ENCODE peak calls at places on chromosome 22, in six cellular contexts. J is MM.1S, X is ureter, P is left cardiac atrium, E is SJCRH30, M is fibroblast of pulmonary artery. N is an unnamed sample.

GRCh38 chr22:40055143-40055926 is 60.6 kb downstream of the FAM83F start:
- DNase-seq in J (peak), X (no peak), E (no peak), P (no peak), M (no peak), N (no peak)

GRCh38 chr22:38347181-38347943 is 30.1 kb upstream of the CSNK1E start:
- DNase-seq in P (no peak), E (peak), M (no peak), X (peak), J (no peak), N (no peak)

GRCh38 chr22:38744981-38745380 is 10.8 kb downstream of the SUN2 start:
- DNase-seq in P (no peak), J (no peak), E (peak), X (no peak), M (no peak), N (no peak)

GRCh38 chr22:39716534-39716933 is 146.0 kb downstream of the CACNA1I start:
- DNase-seq in X (no peak), E (no peak), M (no peak), P (no peak), J (no peak), N (no peak)

GRCh38 chr22:44111562-44112155 is 69.1 kb upstream of the PARVG start:
- DNase-seq in E (no peak), P (no peak), J (no peak), M (no peak), X (no peak), N (no peak)

GRCh38 chr22:28015676-28016601 is 96.9 kb upstream of the PITPNB start:
- DNase-seq in P (peak), X (no peak), J (no peak), E (no peak), M (peak), N (no peak)

GRCh38 chr22:21657361-21658118 is 8.3 kb upstream of the PPIL2 start:
- DNase-seq in E (peak), P (peak), M (peak), X (peak), J (peak), N (peak)

GRCh38 chr22:21818487-21819182 is 48.8 kb downstream of the MAPK1 start:
- DNase-seq in J (no peak), M (no peak), E (no peak), P (no peak), X (no peak), N (no peak)

GRCh38 chr22:22558972-22559603 is at the start of gene PRAME:
- DNase-seq in J (peak), M (peak), E (peak), P (peak), X (no peak), N (peak)

GRCh38 chr22:22684605-22685561 is 40.5 kb downstream of the GGTLC2 start:
- DNase-seq in M (peak), E (peak), X (no peak), J (peak), P (no peak), N (no peak)

GRCh38 chr22:48118654-48119053 is 1356.2 kb downstream of the TBC1D22A start:
- DNase-seq in P (no peak), J (no peak), M (no peak), E (no peak), X (no peak), N (no peak)

GRCh38 chr22:25630446-25630845 is 66.0 kb downstream of the GRK3 start:
- DNase-seq in E (no peak), J (no peak), P (no peak), X (no peak), M (peak), N (no peak)

GRCh38 chr22:27094633-27095308 is 437.4 kb downstream of the MIAT start:
- DNase-seq in J (no peak), M (peak), X (no peak), E (no peak), P (no peak), N (no peak)

GRCh38 chr22:29912605-29913398 is 29.8 kb downstream of the MTMR3 start:
- DNase-seq in P (no peak), X (no peak), M (peak), J (no peak), E (peak), N (no peak)

GRCh38 chr22:39010946-39011625 is 3.0 kb upstream of the APOBEC3C start:
- DNase-seq in P (no peak), J (no peak), E (no peak), X (no peak), M (no peak), N (no peak)

GRCh38 chr22:50622723-50623327 is 5.1 kb downstream of the ARSA start:
- DNase-seq in P (no peak), M (no peak), J (peak), E (no peak), X (no peak), N (no peak)

GRCh38 chr22:27801616-27802388 is at the start of gene MN1:
- DNase-seq in M (peak), E (peak), X (no peak), J (no peak), P (peak), N (no peak)

GRCh38 chr22:48783821-48784266 is 1043.8 kb downstream of the BRD1 start:
- DNase-seq in E (no peak), M (no peak), P (no peak), X (no peak), J (no peak), N (peak)

GRCh38 chr22:36288571-36289405 is 35.9 kb downstream of the APOL1 start:
- DNase-seq in X (no peak), J (no peak), E (no peak), M (no peak), P (peak), N (no peak)

GRCh38 chr22:46033256-46034200 is 56.6 kb upstream of the WNT7B start:
- DNase-seq in M (no peak), P (no peak), J (no peak), E (no peak), X (no peak), N (no peak)

GRCh38 chr22:45218974-45219373 is 21.7 kb downstream of the KIAA0930 start:
- DNase-seq in X (no peak), P (no peak), E (peak), M (no peak), J (no peak), N (no peak)

GRCh38 chr22:30235687-30236170 is 10.8 kb downstream of the LIF start:
- DNase-seq in M (peak), P (no peak), J (no peak), X (no peak), E (peak), N (peak)

GRCh38 chr22:26885441-26886261 is 228.3 kb downstream of the MIAT start:
- DNase-seq in P (no peak), X (no peak), M (no peak), E (peak), J (no peak), N (no peak)

GRCh38 chr22:41857160-41857859 is 24.4 kb downstream of the SREBF2 start:
- DNase-seq in M (peak), X (no peak), P (peak), E (peak), J (no peak), N (no peak)

GRCh38 chr22:24554316-24555159 is at the start of gene GUCD1:
- DNase-seq in X (peak), P (no peak), J (peak), M (peak), E (peak), N (no peak)

GRCh38 chr22:45671051-45671782 is 417 bp upstream of the ATXN10 start:
- DNase-seq in J (no peak), M (no peak), P (peak), E (peak), X (no peak), N (no peak)